ENCODE peak calls at places on chromosome 16, in nine cellular contexts. E, T, D, C, F, A, Z, J and M are unnamed samples.

GRCh38 chr16:19393226-19394074 is 24.2 kb upstream of the TMC5 start:
- DNase-seq in E (no peak), T (no peak), D (no peak), C (no peak), F (no peak), A (no peak), Z (no peak), J (peak), M (peak)

GRCh38 chr16:29971304-29971703 is 2.4 kb upstream of the TAOK2 start:
- DNase-seq in E (no peak), T (no peak), D (no peak), C (no peak), F (no peak), A (no peak), Z (no peak), J (no peak), M (no peak)

GRCh38 chr16:82011199-82011641 is at the start of gene SDR42E1:
- DNase-seq in E (no peak), T (no peak), D (peak), C (no peak), F (no peak), A (no peak), Z (no peak), J (peak), M (no peak)

GRCh38 chr16:64969221-64969620 is 152.6 kb downstream of the CDH11 start:
- DNase-seq in E (no peak), T (no peak), D (no peak), C (no peak), F (no peak), A (no peak), Z (no peak), J (no peak), M (peak)

GRCh38 chr16:58025351-58026138 is at the start of gene MMP15:
- DNase-seq in E (no peak), T (no peak), D (peak), C (no peak), F (peak), A (no peak), Z (peak), J (peak), M (peak)

GRCh38 chr16:89442990-89443726 is 47.2 kb downstream of the ANKRD11 start:
- DNase-seq in E (no peak), T (no peak), D (no peak), C (no peak), F (peak), A (no peak), Z (peak), J (peak), M (peak)

GRCh38 chr16:2180962-2181923 is 15.2 kb downstream of the CASKIN1 start:
- DNase-seq in E (no peak), T (no peak), D (no peak), C (no peak), F (no peak), A (no peak), Z (no peak), J (no peak), M (no peak)

GRCh38 chr16:11217651-11218323 is 38.2 kb downstream of the SOCS1 start:
- DNase-seq in E (no peak), T (no peak), D (no peak), C (no peak), F (no peak), A (no peak), Z (no peak), J (no peak), M (no peak)

GRCh38 chr16:66459878-66460277 is 32.8 kb downstream of the BEAN1 start:
- DNase-seq in E (no peak), T (no peak), D (peak), C (no peak), F (no peak), A (no peak), Z (peak), J (no peak), M (no peak)

GRCh38 chr16:3902731-3903130 is 22.2 kb upstream of the CREBBP start:
- DNase-seq in E (no peak), T (no peak), D (peak), C (no peak), F (no peak), A (no peak), Z (peak), J (no peak), M (no peak)

GRCh38 chr16:49278944-49279725 is 2.5 kb downstream of the CBLN1 start:
- DNase-seq in E (no peak), T (no peak), D (no peak), C (no peak), F (no peak), A (no peak), Z (no peak), J (no peak), M (no peak)

GRCh38 chr16:54030451-54030850 is 256.1 kb downstream of the IRX3 start:
- DNase-seq in E (no peak), T (no peak), D (no peak), C (no peak), F (no peak), A (no peak), Z (no peak), J (no peak), M (no peak)

GRCh38 chr16:54027126-54027922 is 259.3 kb downstream of the IRX3 start:
- DNase-seq in E (no peak), T (no peak), D (no peak), C (no peak), F (no peak), A (peak), Z (no peak), J (no peak), M (peak)

GRCh38 chr16:54031107-54031760 is 255.4 kb downstream of the IRX3 start:
- DNase-seq in E (no peak), T (no peak), D (no peak), C (no peak), F (no peak), A (no peak), Z (no peak), J (no peak), M (no peak)

GRCh38 chr16:54026456-54026855 is 260.1 kb downstream of the IRX3 start:
- DNase-seq in E (no peak), T (no peak), D (no peak), C (no peak), F (no peak), A (no peak), Z (no peak), J (no peak), M (peak)

GRCh38 chr16:54028013-54028412 is 258.6 kb downstream of the IRX3 start:
- DNase-seq in E (no peak), T (no peak), D (no peak), C (no peak), F (no peak), A (no peak), Z (no peak), J (no peak), M (no peak)
- H3K4me3 ChIP-seq in E (no peak), T (no peak), D (no peak), C (no peak), F (no peak), A (no peak), Z (no peak), J (no peak), M (no peak)

DNA sequence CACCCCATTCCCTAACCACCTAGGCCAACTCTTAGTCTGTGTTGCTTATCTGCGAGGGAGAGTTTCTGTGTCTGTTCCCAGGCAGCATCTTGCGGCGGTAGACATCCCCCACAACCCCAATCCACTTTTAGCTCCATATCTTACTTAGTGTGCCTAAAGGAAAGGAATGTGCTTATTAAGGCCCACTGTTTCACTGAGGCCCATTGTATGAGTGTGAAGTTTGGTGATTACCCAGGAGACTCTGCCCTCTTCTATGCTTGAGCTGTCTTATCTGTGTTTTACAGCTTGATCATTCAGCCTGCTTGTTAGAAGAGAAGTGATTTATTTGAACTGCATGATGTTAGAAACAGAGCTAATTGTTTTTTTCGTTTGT is 10.3 kb upstream of the MLYCD start:
- DNase-seq in E (no peak), T (no peak), D (no peak), C (no peak), F (no peak), A (no peak), Z (no peak), J (no peak), M (no peak)
- TF ChIP-seq CTCF in E (no peak), T (no peak), D (no peak), C (no peak), F (no peak), A (no peak), Z (no peak), J (no peak), M (no peak)

GRCh38 chr16:73254983-73255382 is 207.1 kb upstream of the ZFHX3 start:
- DNase-seq in E (no peak), T (no peak), D (no peak), C (no peak), F (no peak), A (no peak), Z (no peak), J (no peak), M (no peak)

GRCh38 chr16:73248316-73248715 is 200.4 kb upstream of the ZFHX3 start:
- DNase-seq in E (no peak), T (no peak), D (no peak), C (no peak), F (no peak), A (no peak), Z (no peak), J (no peak), M (no peak)

GRCh38 chr16:73251608-73252007 is 203.7 kb upstream of the ZFHX3 start:
- DNase-seq in E (no peak), T (no peak), D (no peak), C (no peak), F (no peak), A (no peak), Z (no peak), J (no peak), M (no peak)

DNA sequence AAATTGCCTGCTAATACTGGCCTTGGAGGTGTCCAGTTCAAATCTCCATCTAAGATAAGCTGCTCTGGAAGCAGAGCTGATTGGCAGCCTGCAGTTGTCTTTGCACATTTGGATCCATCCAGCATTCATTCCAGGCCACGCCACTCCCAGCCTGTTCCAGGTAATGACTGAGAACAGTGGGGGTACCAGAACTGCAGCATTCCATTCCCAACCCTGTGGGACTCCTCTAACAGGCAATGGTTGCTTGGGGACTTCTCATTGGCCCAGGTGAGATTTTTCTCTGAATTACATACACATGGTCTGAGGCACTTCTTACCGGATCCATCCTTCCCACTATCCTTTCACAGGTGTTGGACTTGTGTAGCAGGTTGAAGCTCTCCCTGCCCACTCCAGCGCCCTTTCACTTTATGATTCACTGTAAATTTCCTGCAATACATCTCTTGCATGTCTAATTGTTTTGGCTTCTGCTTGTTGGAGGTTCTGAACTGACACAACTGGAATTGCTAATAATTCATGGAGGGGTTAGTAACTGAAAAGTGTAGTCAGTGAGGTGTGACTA is 206.1 kb upstream of the ZFHX3 start:
- DNase-seq in E (no peak), T (no peak), D (no peak), C (no peak), F (no peak), A (no peak), Z (no peak), J (no peak), M (no peak)
- H3K4me3 ChIP-seq in E (no peak), T (no peak), D (no peak), C (no peak), F (no peak), A (no peak), Z (no peak), J (no peak), M (no peak)

GRCh38 chr16:54817432-54817831 is 113.2 kb upstream of the IRX5 start:
- DNase-seq in E (no peak), T (no peak), D (no peak), C (no peak), F (no peak), A (no peak), Z (no peak), J (peak), M (peak)
- TF ChIP-seq CTCF in E (no peak), T (no peak), D (peak), C (no peak), F (no peak), A (peak), Z (no peak), J (peak), M (peak)

GRCh38 chr16:75252049-75252864 is 833 bp upstream of the BCAR1 start:
- DNase-seq in E (no peak), T (no peak), D (no peak), C (no peak), F (peak), A (no peak), Z (peak), J (no peak), M (no peak)

GRCh38 chr16:75251280-75252048 is at the start of gene BCAR1:
- DNase-seq in E (peak), T (no peak), D (peak), C (no peak), F (peak), A (peak), Z (peak), J (peak), M (peak)

GRCh38 chr16:75250089-75250808 is 1.2 kb downstream of the BCAR1 start:
- DNase-seq in E (no peak), T (no peak), D (peak), C (no peak), F (peak), A (no peak), Z (no peak), J (peak), M (no peak)

GRCh38 chr16:75249441-75249840 is 2.0 kb downstream of the BCAR1 start:
- DNase-seq in E (no peak), T (no peak), D (no peak), C (no peak), F (no peak), A (no peak), Z (no peak), J (no peak), M (no peak)

DNA sequence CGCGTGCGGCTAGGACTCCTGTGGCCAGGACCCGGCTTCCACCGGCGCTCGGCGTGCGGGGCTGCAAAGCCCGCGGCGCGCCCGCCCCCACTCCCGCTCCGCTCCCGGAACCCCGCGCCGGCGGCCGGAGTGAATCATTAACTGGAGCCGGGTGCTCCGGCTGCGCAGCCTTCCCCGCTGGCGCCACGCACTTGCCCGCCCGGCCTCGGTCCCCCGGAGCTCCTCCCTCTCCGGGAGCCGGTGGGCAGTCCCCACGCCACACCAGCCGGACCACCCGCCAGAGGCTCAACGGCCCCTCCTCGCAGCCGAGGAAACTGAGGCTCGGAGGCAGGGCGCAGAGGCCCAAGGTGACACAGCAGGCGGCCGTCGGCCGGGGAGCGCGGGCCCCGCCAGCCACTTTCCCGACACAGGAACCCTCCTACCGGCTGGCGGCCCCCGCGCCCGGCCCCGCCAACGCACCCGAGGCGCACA is 580 bp downstream of the BCAR1 start:
- DNase-seq in E (no peak), T (no peak), D (peak), C (no peak), F (peak), A (no peak), Z (peak), J (peak), M (no peak)
- H3K4me3 ChIP-seq in E (peak), T (peak), D (peak), C (no peak), F (peak), A (peak), Z (peak), J (peak), M (peak)

GRCh38 chr16:68310441-68311315 is at the start of the genes PRMT7 and SLC7A6OS:
- DNase-seq in E (peak), T (peak), D (peak), C (peak), F (peak), A (no peak), Z (peak), J (peak), M (peak)
- TF ChIP-seq CTCF in E (no peak), T (peak), D (peak), C (no peak), F (no peak), A (peak), Z (no peak), J (no peak), M (peak)

GRCh38 chr16:88369447-88370008 is 13.2 kb upstream of the ZNF469 start:
- DNase-seq in E (no peak), T (no peak), D (no peak), C (no peak), F (no peak), A (no peak), Z (peak), J (no peak), M (no peak)
- H3K4me3 ChIP-seq in E (no peak), T (no peak), D (no peak), C (no peak), F (no peak), A (no peak), Z (no peak), J (no peak), M (no peak)

DNA sequence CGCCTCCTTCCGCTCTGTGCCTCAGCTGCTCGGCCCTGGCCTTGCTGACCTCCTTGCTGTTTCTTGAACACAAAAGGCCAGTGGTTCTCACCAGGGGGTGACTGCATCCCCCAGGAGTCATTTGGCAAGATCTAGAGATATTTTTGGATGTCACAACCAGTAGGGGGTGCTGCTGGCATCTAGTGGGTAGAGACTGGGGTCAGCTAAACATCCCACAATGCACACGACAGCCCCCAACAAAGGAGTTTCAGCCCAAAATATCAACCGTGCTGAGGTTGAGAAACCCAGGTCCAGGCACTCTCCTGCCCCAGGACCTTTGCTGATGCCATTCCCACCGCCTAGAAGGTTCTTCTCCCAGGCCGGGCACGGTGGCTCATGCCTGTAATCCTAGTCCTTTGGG is 39.7 kb downstream of the ABCC6 start:
- DNase-seq in E (no peak), T (no peak), D (no peak), C (no peak), F (no peak), A (no peak), Z (no peak), J (no peak), M (no peak)
- TF ChIP-seq CTCF in E (no peak), T (no peak), D (peak), C (no peak), F (no peak), A (peak), Z (no peak), J (no peak), M (peak)

DNA sequence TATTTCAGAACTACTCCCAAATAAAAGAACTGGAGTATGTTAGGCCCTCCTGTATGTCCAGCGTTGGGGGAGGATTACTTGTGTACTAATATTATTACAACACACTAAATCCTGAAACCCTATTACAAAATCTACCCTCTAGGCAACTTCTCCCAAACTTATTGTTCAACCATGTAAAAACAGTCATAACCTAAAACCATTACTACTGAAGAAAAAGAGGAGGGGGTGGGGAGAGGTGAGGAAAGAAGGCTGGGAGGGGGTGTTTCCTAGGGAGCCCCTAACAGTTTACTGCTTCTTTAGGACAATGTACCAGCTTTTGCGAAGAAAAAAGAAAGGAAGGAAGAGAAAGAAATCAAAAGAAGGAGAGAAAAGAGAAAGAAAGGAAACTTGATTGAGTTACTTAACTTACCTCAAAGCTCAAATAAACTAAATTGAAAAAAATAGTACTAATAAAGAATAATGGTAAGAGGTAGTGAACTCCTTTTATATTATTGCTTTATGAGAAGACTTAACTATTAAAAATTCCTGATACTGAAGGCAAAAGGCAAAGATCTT is 2.3 kb downstream of the SALL1 start:
- DNase-seq in E (no peak), T (no peak), D (no peak), C (no peak), F (no peak), A (no peak), Z (no peak), J (no peak), M (no peak)
- H3K4me3 ChIP-seq in E (no peak), T (no peak), D (no peak), C (no peak), F (peak), A (peak), Z (no peak), J (peak), M (no peak)